ENCODE peak calls at places on chromosomes 16 and 17, in six cellular contexts. Z is breast epithelium; I is left colon; S is cardiac fibroblast; V is activated CD8-positive, alpha-beta T cell treated with anti-CD3 and anti-CD28 coated beads, Interleukin-2, amount 10 ng/mL, durations not matched to agents 7 days and 5 days; C is HuH-7. W is an unnamed sample.

GRCh38 chr16:65178151-65178550 is 56.3 kb upstream of the CDH11 start:
- DNase-seq in Z (no peak), I (no peak), S (peak; percentile 56), V (no peak), C (no peak), W (no peak)

GRCh38 chr17:8153550-8153956 is 1.3 kb upstream of the PER1 start:
- DNase-seq in Z (no peak), I (peak; percentile 73), S (peak; percentile 99), V (no peak), C (peak; percentile 64), W (peak; percentile 87)

GRCh38 chr17:31491794-31492171 is 100.3 kb downstream of the RAB11FIP4 start:
- DNase-seq in Z (no peak), I (peak; percentile 38), S (no peak), V (peak; percentile 35), C (no peak), W (no peak)

GRCh38 chr16:85310868-85311585 is 198.8 kb upstream of the CIBAR2 start:
- DNase-seq in Z (no peak), I (no peak), S (no peak), V (peak; percentile 75), C (no peak), W (no peak)

GRCh38 chr17:19304751-19305150 is 57.8 kb downstream of the B9D1 start:
- DNase-seq in Z (no peak), I (no peak), S (no peak), V (no peak), C (no peak), W (no peak)

GRCh38 chr16:81652798-81653505 is 126.1 kb upstream of the PLCG2 start:
- DNase-seq in Z (no peak), I (no peak), S (no peak), V (no peak), C (no peak), W (no peak)

GRCh38 chr16:80189481-80190163 is 351.2 kb upstream of the DYNLRB2 start:
- DNase-seq in Z (no peak), I (no peak), S (no peak), V (no peak), C (no peak), W (no peak)

GRCh38 chr17:78172284-78173024 is 4.1 kb downstream of the SYNGR2 start:
- DNase-seq in Z (no peak), I (peak; percentile 86), S (no peak), V (no peak), C (no peak), W (peak; percentile 46)

GRCh38 chr17:75133001-75133400 is 1.5 kb upstream of the NT5C start:
- DNase-seq in Z (no peak), I (no peak), S (no peak), V (no peak), C (no peak), W (no peak)

GRCh38 chr16:3511286-3512180 is 10.7 kb downstream of the CLUAP1 start:
- DNase-seq in Z (peak; percentile 25), I (no peak), S (no peak), V (no peak), C (no peak), W (no peak)